ENCODE peak calls at places on chromosomes 1 and 21, in four cellular contexts. W, V, H and I are unnamed samples.

GRCh38 chr1:17335821-17336718 is 28.1 kb downstream of the PADI4 start:
- DNase-seq in W (peak; percentile 23), V (no peak), H (peak; percentile 62), I (peak; percentile 74)

GRCh38 chr1:185795181-185795580 is 61.0 kb downstream of the HMCN1 start:
- DNase-seq in W (no peak), V (no peak), H (no peak), I (no peak)

GRCh38 chr1:92484472-92485373 is 2.0 kb downstream of the GFI1 start:
- DNase-seq in W (no peak), V (no peak), H (peak; percentile 51), I (peak; percentile 15)

GRCh38 chr1:165907256-165907857 is 79.9 kb downstream of the UCK2 start:
- DNase-seq in V (no peak), W (no peak), H (no peak), I (no peak)

GRCh38 chr21:42784896-42785451 is 94.4 kb downstream of the WDR4 start:
- DNase-seq in W (no peak), H (peak; percentile 32), V (no peak), I (no peak)

GRCh38 chr21:34979383-34979782 is 69.7 kb downstream of the RUNX1 start:
- DNase-seq in H (no peak), W (no peak), V (no peak), I (no peak)

GRCh38 chr1:27668808-27669723 is 2.9 kb downstream of the IFI6 start:
- DNase-seq in W (no peak), H (peak; percentile 85), V (no peak), I (peak; percentile 90)

GRCh38 chr1:185077374-185077773 is 32.0 kb downstream of the RNF2 start:
- DNase-seq in H (no peak), W (no peak), V (no peak), I (no peak)

GRCh38 chr1:85343612-85344255 is 67.3 kb upstream of the BCL10 start:
- DNase-seq in V (no peak), W (no peak), H (no peak), I (no peak)

GRCh38 chr21:43869486-43870325 is 4.7 kb downstream of the AGPAT3 start:
- DNase-seq in V (no peak), H (no peak), W (no peak), I (no peak)

GRCh38 chr1:223233410-223234163 is 90.5 kb upstream of the TLR5 start:
- DNase-seq in W (no peak), H (no peak), V (no peak), I (peak; percentile 80)

GRCh38 chr21:43196789-43197188 is 28.0 kb downstream of the CRYAA start:
- DNase-seq in V (no peak), H (no peak), W (no peak), I (no peak)

GRCh38 chr1:107820797-107821196 is 144.2 kb downstream of the VAV3 start:
- DNase-seq in V (no peak), W (no peak), H (no peak), I (no peak)

GRCh38 chr1:63322944-63323865 is 838 bp downstream of the FOXD3 start:
- DNase-seq in H (peak; percentile 57), W (no peak), V (no peak), I (peak; percentile 30)

GRCh38 chr21:33587792-33588484 is 546 bp downstream of the DONSON start:
- DNase-seq in V (no peak), W (no peak), H (no peak), I (peak; percentile 67)

GRCh38 chr1:33088119-33088906 is 7.4 kb downstream of the AZIN2 start:
- DNase-seq in H (no peak), W (no peak), V (peak; percentile 7), I (no peak)

GRCh38 chr21:41170442-41170841 is 2.5 kb downstream of the BACE2 start:
- DNase-seq in H (peak; percentile 62), W (no peak), V (no peak), I (peak; percentile 58)

GRCh38 chr1:55559802-55560201 is 344.6 kb upstream of the USP24 start:
- DNase-seq in V (no peak), H (no peak), W (no peak), I (no peak)

GRCh38 chr1:16017461-16018303 is at the start of gene HSPB7:
- DNase-seq in H (peak; percentile 76), V (no peak), W (no peak), I (peak; percentile 78)

GRCh38 chr1:25067852-25068251 is 137.8 kb upstream of the RUNX3 start:
- DNase-seq in V (no peak), H (no peak), W (no peak), I (no peak)

GRCh38 chr1:25065246-25066238 is 135.5 kb upstream of the RUNX3 start:
- DNase-seq in V (no peak), W (no peak), H (peak; percentile 74), I (no peak)

GRCh38 chr1:25068316-25068715 is 138.2 kb upstream of the RUNX3 start:
- DNase-seq in W (no peak), H (no peak), V (no peak), I (no peak)

GRCh38 chr1:25066253-25066652 is 136.2 kb upstream of the RUNX3 start:
- DNase-seq in W (no peak), V (no peak), H (peak; percentile 84), I (no peak)

DNA sequence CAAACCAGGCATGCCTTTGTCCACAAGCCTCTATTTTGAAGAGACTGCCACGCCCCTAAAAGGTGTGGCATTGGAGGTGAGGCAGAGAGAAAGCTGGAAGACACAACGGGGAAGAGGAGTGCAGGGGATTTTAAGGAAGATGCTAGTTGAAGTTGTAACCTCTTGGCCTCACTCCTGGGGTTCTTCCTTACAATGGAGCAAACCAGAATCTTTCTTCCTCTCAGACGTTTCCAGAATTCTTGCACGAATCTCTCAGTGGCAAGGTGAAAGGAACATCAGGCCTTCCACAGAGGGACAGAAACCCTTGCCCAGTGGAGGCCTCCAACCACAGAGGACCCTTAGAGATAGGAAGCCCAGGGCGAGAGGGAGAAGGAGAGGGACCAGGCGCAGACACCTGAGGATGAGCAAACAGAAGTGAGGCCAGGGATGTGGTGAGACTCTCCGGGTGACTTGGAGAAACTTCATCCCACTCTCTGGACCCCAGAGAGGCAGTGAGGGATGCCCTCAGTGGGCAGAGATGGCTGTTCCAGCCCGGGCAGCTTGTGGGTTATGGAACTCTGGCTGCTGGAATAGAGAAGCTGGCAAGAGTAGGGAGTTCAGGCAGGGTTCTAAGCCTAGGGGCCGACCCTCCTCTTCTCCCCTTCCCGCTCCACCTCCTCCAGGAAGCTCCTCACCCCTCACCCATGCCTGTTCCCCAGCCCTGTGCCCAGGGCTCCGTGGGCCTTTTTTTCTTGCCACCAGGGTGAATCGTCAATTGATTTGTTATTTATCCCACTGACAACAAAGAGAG is 136.8 kb upstream of the RUNX3 start:
- DNase-seq in V (no peak), W (no peak), H (no peak), I (no peak)
- TF ChIP-seq NRF1 in V (no peak), W (no peak), H (no peak), I (no peak)

GRCh38 chr1:19484338-19484792 is 974 bp downstream of the CAPZB start:
- DNase-seq in H (no peak), V (no peak), W (no peak), I (no peak)

GRCh38 chr1:19483261-19483660 is 2.1 kb downstream of the CAPZB start:
- DNase-seq in V (no peak), H (no peak), W (no peak), I (no peak)

GRCh38 chr1:19483691-19484090 is 1.6 kb downstream of the CAPZB start:
- DNase-seq in H (no peak), W (no peak), V (no peak), I (no peak)

GRCh38 chr1:19484793-19485361 is 462 bp downstream of the CAPZB start:
- DNase-seq in W (no peak), H (peak; percentile 76), V (no peak), I (peak; percentile 57)

DNA sequence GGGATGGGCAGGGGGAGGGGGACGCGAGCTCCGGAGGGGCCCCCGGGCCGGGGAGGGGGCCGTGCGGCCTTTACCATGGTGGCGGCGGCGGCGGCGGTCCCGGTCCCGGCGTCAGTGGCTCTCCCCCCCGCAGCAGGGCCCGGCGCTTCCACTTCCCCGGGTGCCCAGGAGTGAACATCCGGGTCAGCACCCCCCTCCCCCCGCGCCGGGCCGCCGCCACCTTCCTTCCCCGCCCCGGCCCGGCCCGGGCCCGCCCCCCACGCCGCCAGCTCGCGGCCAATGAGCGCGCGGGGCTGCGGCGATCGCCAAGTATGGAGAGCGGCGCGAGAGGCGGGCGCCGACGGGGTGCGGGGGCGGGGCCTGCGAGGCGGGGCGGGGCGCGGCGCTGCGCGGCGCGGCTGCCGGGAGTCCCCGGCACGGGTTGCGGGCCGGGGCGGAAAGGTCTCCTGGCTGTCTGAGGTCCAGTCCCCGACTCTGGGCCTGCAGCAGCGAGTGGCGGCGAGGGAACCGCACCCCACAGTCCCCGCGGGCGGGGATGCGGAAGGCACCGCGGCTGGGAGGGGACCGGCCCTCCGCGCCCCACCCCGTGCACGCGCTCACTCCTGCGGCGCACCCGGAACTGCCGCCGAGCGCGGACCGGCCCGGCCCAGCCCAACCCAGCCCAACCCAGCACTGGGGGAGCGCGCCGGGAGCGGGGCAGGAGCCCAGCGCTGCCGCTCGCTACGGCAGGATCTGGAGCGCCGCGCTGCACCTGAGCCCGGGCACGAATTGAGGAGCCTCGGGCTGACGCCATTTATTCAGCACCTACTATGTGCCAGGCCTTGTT is at the start of gene CAPZB:
- DNase-seq in H (peak; percentile 99), W (no peak), V (no peak), I (peak; percentile 99)
- TF ChIP-seq NRF1 in H (no peak), W (no peak), V (no peak), I (peak; percentile 72)

DNA sequence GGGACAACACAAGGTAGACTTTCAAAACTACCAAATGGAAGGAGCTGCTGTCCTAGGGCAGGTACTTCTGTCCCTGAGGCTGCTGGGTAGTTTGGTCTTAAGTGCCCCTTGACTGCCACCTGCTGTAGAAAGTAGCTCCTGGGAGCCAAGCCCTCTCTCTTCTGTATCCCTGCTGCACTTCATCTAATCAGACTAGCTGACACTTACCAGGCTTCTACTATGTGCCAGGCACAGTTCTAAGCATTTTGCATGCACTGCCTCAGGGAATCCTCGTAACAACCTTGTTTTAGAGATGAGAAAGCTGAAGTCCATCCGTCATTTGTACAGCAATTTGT is 15.9 kb upstream of the SRSF4 start:
- DNase-seq in W (no peak), V (no peak), H (peak; percentile 61), I (peak; percentile 48)
- TF ChIP-seq NRF1 in W (no peak), V (no peak), H (no peak), I (no peak)

GRCh38 chr1:167453156-167453555 is 65.2 kb downstream of the CD247 start:
- DNase-seq in H (no peak), W (no peak), V (no peak), I (no peak)
- TF ChIP-seq NRF1 in H (no peak), W (no peak), V (no peak), I (peak; percentile 9)